ENCODE peak calls at places on chromosomes 3 and 15, in seven cellular contexts. B is endothelial cell of umbilical vein, Q is GM12891, F is transverse colon, G is K562, A is HCT116, T is sigmoid colon. X is an unnamed sample.

GRCh38 chr15:75178171-75178937 is 23.3 kb upstream of the C15orf39 start:
- DNase-seq in A (no peak), F (peak), B (no peak), Q (peak), G (peak), T (peak), X (peak)

GRCh38 chr3:108024146-108024836 is 66.5 kb downstream of the CD47 start:
- DNase-seq in A (no peak), Q (no peak), G (no peak), B (peak), T (no peak), F (no peak), X (no peak)

GRCh38 chr3:150588027-150588830 is 14.9 kb upstream of the SELENOT start:
- DNase-seq in T (no peak), F (no peak), A (no peak), B (no peak), G (no peak), Q (no peak), X (no peak)

GRCh38 chr15:100686021-100686724 is 83.8 kb downstream of the ASB7 start:
- DNase-seq in G (no peak), Q (no peak), A (no peak), B (no peak), F (no peak), T (peak), X (no peak)

GRCh38 chr15:39232512-39232911 is 348.4 kb upstream of the THBS1 start:
- DNase-seq in G (no peak), B (no peak), A (no peak), Q (no peak), F (no peak), T (no peak), X (no peak)

GRCh38 chr3:17162116-17162515 is 277.4 kb downstream of the PLCL2 start:
- DNase-seq in A (no peak), B (no peak), Q (no peak), G (no peak), F (no peak), T (no peak), X (no peak)

GRCh38 chr15:82749951-82750830 is 40.5 kb upstream of the AP3B2 start:
- DNase-seq in Q (peak), B (peak), A (peak), F (peak), G (peak), T (peak), X (peak)

GRCh38 chr3:48503406-48504050 is 446 bp downstream of the SHISA5 start:
- DNase-seq in B (peak), T (peak), G (peak), A (no peak), Q (no peak), F (peak), X (peak)

GRCh38 chr3:179148446-179149238 is 485 bp downstream of the PIK3CA start:
- DNase-seq in Q (peak), T (peak), F (peak), B (peak), G (peak), A (no peak), X (peak)

GRCh38 chr3:126107960-126108688 is 24.2 kb upstream of the SLC41A3 start:
- DNase-seq in B (no peak), T (peak), A (no peak), F (no peak), G (no peak), Q (no peak), X (peak)

GRCh38 chr15:88246081-88246480 is 10.5 kb downstream of the NTRK3 start:
- DNase-seq in T (no peak), B (no peak), F (no peak), Q (no peak), G (no peak), A (no peak), X (no peak)

GRCh38 chr3:32097768-32098167 is 8.7 kb upstream of the GPD1L start:
- DNase-seq in Q (no peak), T (no peak), G (no peak), A (no peak), B (no peak), F (no peak), X (no peak)

GRCh38 chr3:98750520-98750919 is 12.6 kb upstream of the ST3GAL6 start:
- DNase-seq in Q (no peak), T (no peak), A (no peak), G (no peak), F (no peak), B (no peak), X (no peak)

GRCh38 chr15:57563416-57563815 is 28.3 kb upstream of the MYZAP start:
- DNase-seq in B (no peak), Q (no peak), T (no peak), G (no peak), A (no peak), F (no peak), X (no peak)

GRCh38 chr15:72306211-72306785 is 13.7 kb downstream of the CELF6 start:
- DNase-seq in F (no peak), B (no peak), G (peak), Q (no peak), T (peak), A (no peak), X (no peak)

GRCh38 chr3:195818301-195818700 is 6.6 kb upstream of the MUC4 start:
- DNase-seq in F (no peak), B (no peak), G (no peak), Q (no peak), A (no peak), T (no peak), X (peak)

GRCh38 chr15:43930079-43930478 is 103.3 kb downstream of the WDR76 start:
- DNase-seq in B (no peak), Q (no peak), A (no peak), T (no peak), G (no peak), F (no peak), X (peak)

GRCh38 chr3:58054652-58055051 is 46.4 kb downstream of the FLNB start:
- DNase-seq in G (no peak), F (no peak), Q (no peak), B (no peak), A (no peak), T (no peak), X (no peak)

GRCh38 chr3:35042210-35042960 is 596.9 kb upstream of the ARPP21 start:
- DNase-seq in T (no peak), Q (no peak), G (no peak), F (peak), B (no peak), A (no peak), X (no peak)

GRCh38 chr3:195609229-195609628 is 25.5 kb upstream of the APOD start:
- DNase-seq in G (no peak), A (no peak), F (no peak), Q (no peak), T (no peak), B (no peak), X (no peak)

GRCh38 chr15:78727561-78727960 is 83.7 kb downstream of the ADAMTS7 start:
- DNase-seq in B (no peak), G (no peak), T (no peak), F (no peak), Q (no peak), A (no peak), X (no peak)

GRCh38 chr15:70833897-70834765 is 19.8 kb downstream of the LARP6 start:
- DNase-seq in Q (no peak), A (peak), T (no peak), F (no peak), G (no peak), B (peak), X (no peak)

GRCh38 chr3:82496890-82497560 is 735.6 kb upstream of the GBE1 start:
- DNase-seq in F (no peak), T (no peak), G (peak), B (no peak), Q (no peak), A (peak), X (no peak)

GRCh38 chr3:160473978-160474377 is 24.4 kb upstream of the TRIM59 start:
- DNase-seq in B (no peak), G (no peak), Q (no peak), F (no peak), A (no peak), T (no peak), X (no peak)

GRCh38 chr3:28244471-28244870 is 3.1 kb downstream of the CMC1 start:
- DNase-seq in G (no peak), B (no peak), T (no peak), F (no peak), A (no peak), Q (no peak), X (no peak)

GRCh38 chr15:59367022-59367451 is 5.6 kb downstream of the MYO1E start:
- DNase-seq in A (no peak), G (no peak), F (no peak), T (no peak), Q (no peak), B (no peak), X (no peak)

GRCh38 chr15:64857421-64857820 is 15.7 kb downstream of the PLEKHO2 start:
- DNase-seq in A (no peak), F (no peak), B (no peak), G (no peak), T (no peak), Q (no peak), X (no peak)

GRCh38 chr15:92545996-92546395 is 109.6 kb downstream of the FAM174B start:
- DNase-seq in G (no peak), T (no peak), B (no peak), F (no peak), Q (no peak), A (no peak), X (no peak)

GRCh38 chr3:160739079-160739478 is 17.0 kb upstream of the PPM1L start:
- DNase-seq in T (no peak), A (no peak), Q (no peak), G (no peak), B (no peak), F (no peak), X (no peak)

GRCh38 chr3:186807231-186807630 is 949 bp upstream of the RFC4 start:
- DNase-seq in T (no peak), A (no peak), Q (no peak), B (no peak), F (no peak), G (no peak), X (no peak)

GRCh38 chr3:187361835-187362234 is 6.3 kb upstream of the RTP4 start:
- DNase-seq in B (no peak), A (no peak), T (no peak), F (no peak), Q (no peak), G (no peak), X (no peak)

GRCh38 chr3:194865595-194865994 is 179.9 kb downstream of the FAM43A start:
- DNase-seq in F (no peak), G (no peak), T (no peak), Q (no peak), B (no peak), A (no peak), X (no peak)

GRCh38 chr15:41417812-41418211 is 917 bp downstream of the RTF1 start:
- DNase-seq in T (no peak), G (no peak), F (no peak), B (no peak), A (no peak), Q (no peak), X (no peak)

GRCh38 chr3:63979093-63979492 is 44.2 kb downstream of the PSMD6 start:
- DNase-seq in A (no peak), Q (no peak), F (no peak), G (no peak), B (no peak), T (no peak), X (no peak)

GRCh38 chr3:111729087-111729846 is 129.8 kb upstream of the PHLDB2 start:
- DNase-seq in A (no peak), Q (no peak), T (peak), G (no peak), B (peak), F (no peak), X (no peak)

GRCh38 chr3:110814170-110815007 is 257.2 kb upstream of the NECTIN3 start:
- DNase-seq in T (no peak), B (peak), G (no peak), Q (no peak), F (peak), A (peak), X (no peak)

GRCh38 chr3:194091141-194091540 is 44.8 kb upstream of the HES1 start:
- DNase-seq in G (no peak), B (no peak), F (no peak), A (no peak), Q (no peak), T (no peak), X (no peak)

GRCh38 chr15:33098082-33099058 is 96.1 kb downstream of the FMN1 start:
- DNase-seq in Q (no peak), A (no peak), G (no peak), F (no peak), T (no peak), B (peak), X (no peak)

GRCh38 chr3:55591893-55592292 is 104.8 kb upstream of the WNT5A start:
- DNase-seq in F (no peak), T (no peak), B (no peak), G (no peak), A (no peak), Q (no peak), X (no peak)

DNA sequence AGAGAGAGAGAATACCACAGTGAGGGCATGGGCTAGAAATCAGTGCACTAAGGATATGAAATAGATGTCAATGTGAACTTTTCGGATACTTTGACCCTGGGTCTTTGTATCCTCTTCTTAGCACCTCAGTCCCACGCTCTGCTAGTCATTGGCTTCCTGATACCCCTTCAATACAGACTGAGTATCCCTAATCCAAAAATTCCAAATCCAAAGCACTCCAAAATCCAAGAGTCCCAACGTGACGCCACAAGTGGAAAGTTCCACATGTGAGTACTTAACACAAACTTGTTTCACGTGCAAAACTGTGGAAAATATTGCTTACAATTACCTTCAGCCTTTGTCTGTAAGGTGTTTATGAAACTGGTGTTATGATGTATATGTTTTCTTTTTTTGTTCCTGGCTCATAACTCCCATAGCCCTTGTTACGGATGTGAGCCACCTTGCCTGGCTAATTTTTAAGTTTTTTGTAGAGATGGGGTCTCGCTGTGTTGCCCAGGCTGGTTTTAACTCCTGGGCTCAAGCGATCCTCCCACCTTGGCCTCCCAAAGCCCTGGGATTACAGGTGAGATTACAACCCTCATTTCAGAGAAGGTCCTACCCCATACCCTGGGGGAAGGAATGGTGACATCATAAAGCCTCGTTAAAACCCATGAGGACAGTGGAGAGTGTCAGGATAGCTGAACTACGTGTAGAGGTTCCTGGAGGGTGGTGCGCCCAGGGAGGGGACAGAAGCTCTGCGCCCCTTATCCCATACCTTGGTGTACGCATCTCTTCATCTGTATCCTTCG is 10.2 kb upstream of the IRAK2 start:
- DNase-seq in F (no peak), B (no peak), Q (no peak), G (no peak), T (no peak), A (no peak), X (no peak)
- TF ChIP-seq POLR2A in F (no peak), B (no peak), Q (peak), G (peak), T (no peak), A (no peak), X (no peak)

GRCh38 chr15:95269247-95270155 is 1038.1 kb downstream of the MCTP2 start:
- DNase-seq in Q (no peak), F (no peak), A (no peak), B (no peak), T (no peak), G (no peak), X (no peak)

GRCh38 chr15:95263751-95264150 is 1032.4 kb downstream of the MCTP2 start:
- DNase-seq in F (no peak), T (no peak), A (no peak), G (no peak), Q (no peak), B (no peak), X (no peak)

GRCh38 chr15:95267476-95267875 is 1036.1 kb downstream of the MCTP2 start:
- DNase-seq in Q (no peak), F (no peak), G (no peak), A (no peak), B (no peak), T (no peak), X (no peak)

GRCh38 chr15:95265419-95265997 is 1034.1 kb downstream of the MCTP2 start:
- DNase-seq in A (no peak), T (no peak), G (no peak), B (no peak), F (no peak), Q (no peak), X (no peak)

DNA sequence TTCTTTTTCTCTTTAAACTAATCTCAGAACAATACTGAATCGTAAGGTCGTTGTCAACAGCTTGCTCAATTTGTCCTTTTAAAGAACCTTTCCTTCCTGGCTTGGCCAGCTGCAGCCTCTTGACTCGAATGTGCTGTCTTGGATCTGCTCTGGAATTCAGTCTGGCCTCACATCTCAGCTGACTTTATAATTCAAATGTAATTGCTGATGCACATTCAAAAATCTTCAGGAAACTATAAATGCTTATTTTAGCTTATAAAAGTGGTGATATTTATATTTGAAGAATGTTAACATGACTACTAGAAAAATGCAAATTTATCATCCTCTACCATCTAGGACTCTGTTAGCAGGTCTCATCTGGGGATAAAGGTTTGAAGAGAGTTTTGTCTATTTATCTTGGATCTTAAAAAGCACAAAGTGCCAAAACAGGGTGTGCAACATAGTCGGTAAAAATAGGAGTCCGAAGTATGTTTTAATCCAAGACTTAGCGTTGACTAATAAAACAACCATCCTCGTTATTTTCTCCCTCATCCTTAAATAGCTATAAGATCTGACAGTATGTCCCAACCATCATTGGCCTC is 1035.2 kb downstream of the MCTP2 start:
- DNase-seq in A (no peak), B (peak), Q (no peak), F (no peak), T (peak), G (no peak), X (no peak)
- TF ChIP-seq POLR2AphosphoS5 in A (no peak), B (no peak), Q (no peak), F (no peak), T (no peak), G (no peak), X (peak)

DNA sequence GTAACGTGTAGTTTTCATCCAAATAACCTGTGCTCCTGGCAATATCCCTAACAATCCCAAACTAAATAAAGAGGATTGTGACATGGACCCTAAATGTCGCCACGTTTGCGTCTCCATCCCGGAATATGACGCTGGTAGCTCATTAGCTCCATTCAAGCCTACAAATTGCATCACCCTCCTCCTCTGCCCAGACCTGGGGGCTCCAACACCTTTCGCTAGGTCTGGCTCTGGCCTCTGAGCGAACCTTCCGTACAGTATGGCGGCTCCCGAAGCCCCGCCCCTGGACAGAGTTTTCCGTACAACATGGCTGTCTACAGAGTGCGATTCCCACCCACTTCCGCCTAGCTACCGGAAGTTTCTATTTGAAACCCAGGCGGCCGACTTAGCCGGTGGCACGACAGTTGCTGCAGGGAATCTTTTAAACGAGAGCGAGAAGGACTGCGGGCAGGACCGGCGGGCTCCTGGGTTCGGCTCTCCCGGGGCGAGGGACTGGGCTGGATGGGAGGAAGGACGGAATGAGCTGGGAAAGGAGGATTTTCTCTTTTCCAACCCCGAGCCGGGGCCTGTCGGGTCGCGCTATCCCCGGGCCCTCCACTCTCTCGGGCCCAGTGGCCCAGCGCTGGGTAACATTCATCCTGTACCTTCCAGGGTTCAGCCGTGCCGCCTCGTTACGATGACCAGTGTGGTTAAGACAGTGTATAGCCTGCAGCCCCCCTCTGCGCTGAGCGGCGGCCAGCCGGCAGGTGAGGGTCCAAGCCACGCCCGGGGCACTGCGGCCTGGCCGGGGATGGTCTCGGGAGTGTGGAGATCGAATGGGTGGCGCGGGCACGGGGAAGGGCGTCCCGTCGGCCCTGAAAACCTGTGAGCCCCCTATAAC is at the start of gene KNSTRN:
- DNase-seq in B (peak), F (peak), A (peak), G (peak), T (peak), Q (peak), X (peak)
- TF ChIP-seq POLR2A in B (peak), F (no peak), A (peak), G (peak), T (no peak), Q (peak), X (peak)

GRCh38 chr3:134002326-134002725 is 27.4 kb downstream of the SLCO2A1 start:
- DNase-seq in G (no peak), T (no peak), B (no peak), A (no peak), Q (no peak), F (no peak), X (no peak)
- TF ChIP-seq POLR2AphosphoS5 in G (no peak), T (no peak), B (no peak), A (no peak), Q (no peak), F (no peak), X (no peak)

DNA sequence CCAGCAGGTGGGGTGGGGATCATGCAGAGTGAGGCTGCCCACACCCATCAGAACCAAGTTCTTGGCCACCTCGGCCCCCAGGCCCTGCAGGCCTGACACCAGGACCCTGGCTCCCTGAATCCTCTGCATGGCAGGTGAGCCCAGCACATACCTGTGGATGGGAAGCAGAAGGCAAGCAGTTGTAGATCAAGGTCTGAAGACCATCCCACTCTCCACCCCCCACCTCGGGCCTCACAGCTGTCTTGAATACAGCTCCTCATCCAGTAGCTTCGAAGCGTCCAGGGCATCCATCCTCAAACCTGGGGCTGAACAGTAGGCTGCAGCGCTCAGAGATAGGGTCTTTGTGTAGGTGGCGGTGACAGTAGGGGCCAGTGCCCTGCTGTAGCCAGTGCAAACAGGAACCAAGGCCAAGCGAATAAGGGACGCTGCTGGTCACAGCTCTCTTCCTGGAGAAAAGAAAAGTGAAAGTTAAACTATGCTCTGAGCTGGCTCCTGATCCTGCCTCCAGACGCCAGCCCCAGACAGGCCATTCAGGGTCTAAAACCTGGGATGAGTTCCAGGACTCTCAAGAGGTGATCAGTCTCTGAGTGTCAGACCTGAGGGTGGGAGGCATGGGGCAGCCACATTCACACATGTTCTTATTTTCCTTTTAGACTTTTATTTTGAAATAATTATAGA is at the start of gene UBA7:
- DNase-seq in F (peak), Q (peak), G (no peak), B (peak), A (no peak), T (peak), X (peak)
- TF ChIP-seq POLR2A in F (peak), Q (peak), G (no peak), B (no peak), A (no peak), T (no peak), X (no peak)

X was measured in spleen.